ENCODE peak calls at places on chromosomes 5 and 9, in nine cellular contexts. B is kidney epithelial cell, P is right atrium auricular region, U is psoas muscle, N is neural progenitor cell, V is adipocyte, Z is dorsolateral prefrontal cortex, S is AG04450, E is fibroblast of lung. I is an unnamed sample.

GRCh38 chr9:27118916-27119315 is 9.9 kb downstream of the TEK start:
- DNase-seq in B (no peak), P (no peak), U (no peak), N (no peak), V (peak), Z (no peak), S (no peak), E (peak), I (peak)

GRCh38 chr9:13728917-13729811 is 449.7 kb upstream of the MPDZ start:
- DNase-seq in B (peak), P (no peak), U (peak), N (no peak), V (no peak), Z (no peak), S (no peak), E (peak), I (peak)

GRCh38 chr5:118883396-118883795 is 105.0 kb downstream of the DTWD2 start:
- DNase-seq in B (no peak), P (no peak), U (no peak), N (no peak), V (no peak), Z (no peak), S (no peak), E (no peak), I (no peak)

GRCh38 chr9:90124961-90125360 is 517.7 kb downstream of the DIRAS2 start:
- DNase-seq in B (no peak), P (no peak), U (no peak), N (no peak), V (peak), Z (no peak), S (no peak), E (peak), I (no peak)

GRCh38 chr5:173890195-173890951 is 2.2 kb downstream of the CPEB4 start:
- DNase-seq in B (no peak), P (no peak), U (peak), N (peak), V (no peak), Z (peak), S (no peak), E (peak), I (no peak)

GRCh38 chr9:90861826-90862740 is 60.5 kb downstream of the SYK start:
- DNase-seq in B (no peak), P (no peak), U (no peak), N (no peak), V (no peak), Z (no peak), S (no peak), E (no peak), I (no peak)

GRCh38 chr9:36504154-36504550 is 68.5 kb upstream of the MELK start:
- DNase-seq in B (no peak), P (no peak), U (no peak), N (no peak), V (no peak), Z (peak), S (no peak), E (no peak), I (no peak)

GRCh38 chr5:116572375-116573278 is 2.0 kb downstream of the SEMA6A start:
- DNase-seq in B (no peak), P (no peak), U (peak), N (peak), V (peak), Z (peak), S (no peak), E (peak), I (no peak)

GRCh38 chr5:150642567-150642927 is 2.1 kb downstream of the SYNPO start:
- DNase-seq in B (peak), P (peak), U (peak), N (peak), V (peak), Z (no peak), S (peak), E (peak), I (peak)

GRCh38 chr5:157120102-157120501 is 11.3 kb upstream of the HAVCR2 start:
- DNase-seq in B (no peak), P (no peak), U (no peak), N (no peak), V (no peak), Z (no peak), S (no peak), E (no peak), I (no peak)

GRCh38 chr5:7392401-7393024 is 3.4 kb upstream of the ADCY2 start:
- DNase-seq in B (no peak), P (no peak), U (no peak), N (peak), V (peak), Z (no peak), S (no peak), E (peak), I (peak)

GRCh38 chr5:138789771-138790242 is 36.6 kb downstream of the CTNNA1 start:
- DNase-seq in B (no peak), P (no peak), U (no peak), N (peak), V (peak), Z (no peak), S (no peak), E (peak), I (peak)

GRCh38 chr5:56986631-56986957 is 34.7 kb upstream of the MIER3 start:
- DNase-seq in B (peak), P (no peak), U (no peak), N (no peak), V (peak), Z (no peak), S (no peak), E (no peak), I (no peak)

GRCh38 chr9:134634667-134635230 is 6.9 kb upstream of the COL5A1 start:
- DNase-seq in B (no peak), P (no peak), U (no peak), N (no peak), V (no peak), Z (peak), S (no peak), E (no peak), I (no peak)

GRCh38 chr9:78884611-78885150 is 587.8 kb downstream of the PSAT1 start:
- DNase-seq in B (no peak), P (no peak), U (no peak), N (no peak), V (no peak), Z (no peak), S (no peak), E (no peak), I (no peak)

GRCh38 chr9:81411961-81412360 is 277.4 kb downstream of the TLE1 start:
- DNase-seq in B (no peak), P (no peak), U (no peak), N (no peak), V (no peak), Z (no peak), S (no peak), E (peak), I (peak)

GRCh38 chr9:131739988-131740648 is at the start of gene RAPGEF1:
- DNase-seq in B (no peak), P (no peak), U (peak), N (peak), V (peak), Z (peak), S (no peak), E (peak), I (peak)

GRCh38 chr5:134524826-134525686 is at the start of gene JADE2:
- DNase-seq in B (no peak), P (no peak), U (peak), N (peak), V (peak), Z (peak), S (no peak), E (peak), I (peak)

GRCh38 chr5:107566537-107566875 is 104.2 kb downstream of the EFNA5 start:
- DNase-seq in B (no peak), P (no peak), U (no peak), N (no peak), V (no peak), Z (no peak), S (no peak), E (no peak), I (no peak)

GRCh38 chr9:86336058-86336457 is 18.2 kb downstream of the TUT7 start:
- DNase-seq in B (no peak), P (no peak), U (no peak), N (no peak), V (no peak), Z (no peak), S (no peak), E (no peak), I (no peak)

GRCh38 chr9:976258-976804 is at the start of gene DMRT3:
- DNase-seq in B (no peak), P (no peak), U (no peak), N (peak), V (no peak), Z (no peak), S (no peak), E (no peak), I (no peak)

GRCh38 chr9:33620738-33621439 is 96.8 kb downstream of the ANKRD18B start:
- DNase-seq in B (peak), P (no peak), U (no peak), N (no peak), V (peak), Z (no peak), S (peak), E (peak), I (peak)

GRCh38 chr9:133825555-133826198 is 87.5 kb upstream of the SARDH start:
- DNase-seq in B (no peak), P (no peak), U (no peak), N (no peak), V (peak), Z (no peak), S (peak), E (peak), I (peak)

GRCh38 chr5:109409061-109409843 is 522 bp downstream of the PJA2 start:
- DNase-seq in B (no peak), P (peak), U (peak), N (peak), V (peak), Z (peak), S (no peak), E (peak), I (peak)

GRCh38 chr9:91908746-91909145 is 41.3 kb downstream of the ROR2 start:
- DNase-seq in B (no peak), P (no peak), U (no peak), N (no peak), V (no peak), Z (no peak), S (no peak), E (peak), I (no peak)

GRCh38 chr9:109252291-109252690 is 68.6 kb downstream of the EPB41L4B start:
- DNase-seq in B (no peak), P (no peak), U (no peak), N (no peak), V (no peak), Z (no peak), S (no peak), E (no peak), I (no peak)

GRCh38 chr5:82404382-82404945 is 126.3 kb upstream of the RPS23 start:
- DNase-seq in B (no peak), P (no peak), U (no peak), N (no peak), V (no peak), Z (no peak), S (no peak), E (no peak), I (no peak)

GRCh38 chr9:3963266-3964019 is 336.4 kb downstream of the GLIS3 start:
- DNase-seq in B (no peak), P (peak), U (no peak), N (no peak), V (peak), Z (no peak), S (peak), E (peak), I (peak)

GRCh38 chr5:69217154-69217731 is 17.4 kb upstream of the CDK7 start:
- DNase-seq in B (no peak), P (no peak), U (no peak), N (no peak), V (no peak), Z (no peak), S (no peak), E (no peak), I (no peak)

DNA sequence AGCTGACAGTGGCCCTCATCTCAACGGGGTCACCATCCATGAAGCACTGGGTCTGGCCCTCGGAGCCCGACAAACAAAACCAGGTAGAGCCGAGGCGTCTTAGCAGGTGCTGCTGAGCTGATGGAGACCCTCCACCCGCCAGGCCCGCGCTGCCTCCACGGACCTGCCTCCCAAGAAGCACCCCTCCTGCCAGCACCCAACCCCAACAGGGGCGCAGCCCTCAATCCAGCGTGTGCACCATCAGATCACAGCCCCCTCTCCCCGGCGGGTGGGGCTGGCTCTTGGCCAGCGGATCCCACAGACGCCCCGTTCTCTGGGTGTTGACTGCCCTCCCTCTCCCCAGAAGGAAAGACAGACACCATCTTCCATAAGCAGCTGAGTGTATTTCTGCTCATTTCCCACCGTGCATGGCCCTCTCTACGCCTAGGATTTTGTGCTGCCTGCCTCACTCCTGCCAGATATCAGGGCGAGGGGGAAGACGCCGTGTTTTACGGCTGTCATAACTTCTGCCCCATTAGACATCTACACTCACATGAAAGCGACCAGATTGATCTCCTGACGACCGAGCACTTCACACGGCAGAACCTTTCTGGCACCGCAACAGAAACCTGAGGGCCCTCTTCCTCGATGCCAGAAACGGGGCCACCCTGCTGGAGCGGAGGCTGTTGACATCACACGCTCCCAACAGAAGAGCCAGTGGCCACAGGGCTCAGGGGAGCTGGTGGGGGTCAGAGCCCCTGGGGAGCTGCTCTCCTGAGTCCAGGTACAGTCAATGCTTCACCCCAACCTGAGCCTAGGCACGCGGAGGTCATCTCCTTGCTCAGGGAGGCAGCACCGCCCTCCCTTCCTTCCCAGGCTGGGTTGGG is 12.4 kb downstream of the NACC2 start:
- DNase-seq in B (no peak), P (no peak), U (no peak), N (peak), V (no peak), Z (no peak), S (no peak), E (no peak), I (no peak)
- H3K4me3 ChIP-seq in B (no peak), P (no peak), U (no peak), N (no peak), V (no peak), Z (no peak), S (no peak), E (no peak), I (no peak)

GRCh38 chr5:120779674-120780073 is 315.6 kb downstream of the PRR16 start:
- DNase-seq in B (no peak), P (no peak), U (no peak), N (no peak), V (peak), Z (no peak), S (no peak), E (peak), I (peak)

GRCh38 chr5:120778491-120779293 is 314.6 kb downstream of the PRR16 start:
- DNase-seq in B (peak), P (no peak), U (no peak), N (no peak), V (peak), Z (no peak), S (peak), E (peak), I (peak)
- H3K4me3 ChIP-seq in B (no peak), P (no peak), U (no peak), N (no peak), V (peak), Z (peak), S (no peak), E (no peak), I (peak)

DNA sequence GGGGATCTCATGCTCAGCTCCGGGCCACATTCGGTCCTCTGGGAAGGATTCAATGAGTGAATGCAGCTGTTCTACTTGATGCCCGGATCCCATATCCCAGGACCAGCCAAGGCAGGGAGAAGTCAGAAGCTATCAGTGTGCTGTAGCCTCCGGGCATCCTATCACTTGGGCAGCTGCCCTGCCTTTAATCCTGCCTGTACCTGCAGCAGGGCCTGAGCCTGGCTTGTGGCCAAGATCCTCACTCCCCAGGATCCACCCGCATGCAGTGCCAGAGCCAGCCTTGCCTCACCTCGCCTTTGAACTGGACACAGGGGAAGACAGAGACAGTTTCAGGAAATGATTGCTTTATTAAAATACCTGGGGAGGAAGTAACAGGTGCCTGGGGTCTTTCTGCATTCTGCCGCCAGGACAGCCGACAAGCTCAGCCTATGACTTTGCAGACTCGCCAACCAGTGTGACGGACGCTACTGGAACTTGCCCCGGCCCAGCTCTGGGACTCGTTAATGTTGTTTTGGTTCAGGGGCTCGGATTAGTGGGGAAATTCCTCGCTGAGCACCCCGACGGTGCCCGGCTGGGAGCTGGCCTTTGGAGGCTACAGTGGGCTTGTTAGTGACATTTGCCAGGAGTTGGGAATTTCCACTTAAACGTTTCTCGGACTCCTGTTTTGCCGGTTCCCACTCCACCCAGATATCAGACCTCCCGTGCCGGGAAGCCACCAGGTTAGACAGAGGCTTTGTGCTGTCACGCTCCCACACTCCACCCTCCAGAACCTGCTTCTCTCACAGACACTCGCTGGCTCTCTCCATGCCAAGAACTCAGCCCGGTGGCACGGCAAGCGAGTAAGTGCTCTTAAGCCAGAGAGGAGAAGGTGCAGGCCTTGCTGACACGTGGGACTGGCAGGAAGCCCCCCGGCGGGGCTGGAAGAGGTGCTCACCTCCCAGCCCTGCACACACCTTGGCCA is 721 bp downstream of the PTGES start:
- DNase-seq in B (no peak), P (no peak), U (no peak), N (no peak), V (peak), Z (no peak), S (no peak), E (peak), I (peak)
- H3K4me3 ChIP-seq in B (peak), P (no peak), U (peak), N (peak), V (peak), Z (peak), S (peak), E (peak), I (peak)

DNA sequence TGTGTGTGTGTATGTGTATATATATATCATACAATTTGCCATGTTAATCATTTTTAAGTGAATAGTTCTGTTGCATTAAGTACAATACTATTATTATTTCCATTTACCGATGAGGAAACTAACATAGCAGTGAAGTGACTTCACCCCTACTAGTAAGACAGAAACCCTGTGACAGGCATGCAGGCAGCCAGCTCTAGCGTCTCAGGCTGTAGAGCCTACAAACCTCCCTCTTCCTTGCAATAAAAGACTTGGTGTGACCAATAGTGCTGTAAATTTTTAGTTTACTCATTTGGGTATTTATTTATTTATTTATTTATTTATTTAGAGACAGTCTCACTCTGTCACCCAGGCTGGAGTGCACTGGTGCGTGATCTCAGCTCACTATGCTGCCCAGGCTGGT is 24.7 kb downstream of the FNBP1 start:
- DNase-seq in B (no peak), P (no peak), U (no peak), N (no peak), V (no peak), Z (no peak), S (no peak), E (no peak), I (no peak)
- H3K4me3 ChIP-seq in B (no peak), P (no peak), U (no peak), N (no peak), V (no peak), Z (no peak), S (no peak), E (no peak), I (no peak)

DNA sequence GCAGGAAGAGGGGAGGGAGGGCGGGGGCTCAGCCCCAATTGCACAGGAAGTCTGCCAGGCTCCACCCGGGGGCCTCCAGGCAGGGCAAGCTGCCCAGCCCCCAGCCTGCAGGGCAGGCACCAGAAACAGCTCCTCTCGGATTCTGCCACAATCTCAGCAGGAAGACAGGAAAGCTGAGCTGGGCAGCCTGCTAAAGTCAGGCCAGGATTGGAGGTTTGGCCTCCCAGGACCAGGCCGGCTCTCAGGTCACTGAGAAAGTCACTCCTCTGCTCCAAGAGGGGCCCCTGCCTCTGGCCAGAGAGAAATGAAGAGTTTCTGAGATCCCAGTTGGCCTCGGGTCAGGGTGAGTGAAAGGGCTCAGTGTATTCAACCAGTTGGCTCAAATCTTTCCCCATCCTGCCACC is 54.6 kb upstream of the STXBP1 start:
- DNase-seq in B (no peak), P (no peak), U (no peak), N (peak), V (peak), Z (no peak), S (no peak), E (peak), I (peak)
- H3K4me3 ChIP-seq in B (no peak), P (no peak), U (no peak), N (no peak), V (peak), Z (no peak), S (peak), E (no peak), I (peak)

GRCh38 chr9:114386886-114387677 is 700 bp downstream of the AKNA start:
- DNase-seq in B (no peak), P (no peak), U (no peak), N (no peak), V (peak), Z (no peak), S (no peak), E (peak), I (peak)
- H3K4me3 ChIP-seq in B (peak), P (peak), U (peak), N (peak), V (peak), Z (peak), S (peak), E (peak), I (peak)